ENCODE peak calls at places on chromosomes 1 and 21, in seven cellular contexts. T, I, Q, H, R, B and P are unnamed samples.

GRCh38 chr1:100896481-100896982 is 642 bp downstream of the SLC30A7 start:
- DNase-seq in B (peak; percentile 69), I (peak; percentile 48), T (peak; percentile 37), R (peak; percentile 65), Q (no peak), H (no peak), P (no peak)

GRCh38 chr1:116154536-116154935 is 43.3 kb downstream of the MAB21L3 start:
- DNase-seq in B (no peak), R (no peak), I (no peak), T (no peak), H (no peak), Q (no peak), P (peak; percentile 9)

GRCh38 chr1:153970346-153970745 is 2.6 kb downstream of the CREB3L4 start:
- DNase-seq in T (no peak), Q (no peak), B (no peak), R (no peak), H (no peak), I (no peak), P (no peak)

GRCh38 chr1:32919811-32920733 is 18.9 kb upstream of the TMEM54 start:
- DNase-seq in B (peak; percentile 52), T (peak; percentile 15), R (no peak), H (no peak), Q (no peak), I (peak; percentile 58), P (no peak)

GRCh38 chr1:161725888-161726630 is 4.7 kb downstream of the FCRLB start:
- DNase-seq in T (peak; percentile 63), Q (no peak), I (peak; percentile 47), B (peak; percentile 59), R (peak; percentile 22), H (no peak), P (peak; percentile 80)

GRCh38 chr1:38029081-38029681 is 16.6 kb downstream of the UTP11 start:
- DNase-seq in R (no peak), T (no peak), I (peak; percentile 63), Q (no peak), B (peak; percentile 18), H (no peak), P (no peak)

GRCh38 chr1:26785611-26786436 is 1.9 kb upstream of the PIGV start:
- DNase-seq in R (no peak), I (peak; percentile 46), T (no peak), B (peak; percentile 38), Q (no peak), H (no peak), P (no peak)

GRCh38 chr1:84973493-84974334 is 23.2 kb downstream of the MCOLN2 start:
- DNase-seq in H (no peak), T (peak; percentile 31), B (peak; percentile 59), Q (no peak), R (no peak), I (no peak), P (no peak)

GRCh38 chr1:64834734-64835133 is 89.9 kb downstream of the RAVER2 start:
- DNase-seq in T (peak; percentile 23), B (peak; percentile 72), H (no peak), Q (no peak), I (peak; percentile 70), R (no peak), P (no peak)

GRCh38 chr21:24205317-24205716 is 1402.0 kb downstream of the MRPL39 start:
- DNase-seq in H (no peak), Q (no peak), B (no peak), R (no peak), T (no peak), I (no peak), P (no peak)

GRCh38 chr1:63318255-63319068 is 3.9 kb upstream of the FOXD3 start:
- DNase-seq in B (no peak), R (no peak), Q (no peak), H (no peak), I (no peak), T (no peak), P (no peak)